ENCODE peak calls at places on chromosomes 4 and X, in eight cellular contexts. P, V, F, U, K, R, N and M are unnamed samples. For H3K4me1 and H3K9me3, the result is how much of the 10 kb centered on the place peaks cover.

GRCh38 chr4:57265831-57266582 is 155.8 kb upstream of the IGFBP7 start:
- DNase-seq in P (no peak), V (no peak), F (no peak), U (no peak), K (peak), R (no peak), N (no peak), M (no peak)

GRCh38 chr4:52693492-52693891 is 34.4 kb upstream of the USP46 start:
- DNase-seq in P (no peak), V (no peak), F (no peak), U (no peak), K (no peak), R (no peak), N (no peak), M (no peak)

GRCh38 chr4:148265627-148266026 is 176.6 kb downstream of the NR3C2 start:
- DNase-seq in P (no peak), V (no peak), F (no peak), U (no peak), K (no peak), R (no peak), N (no peak), M (no peak)

GRCh38 chrX:39158801-39159657 is 357.8 kb downstream of the MID1IP1 start:
- DNase-seq in P (no peak), V (no peak), F (no peak), U (no peak), K (no peak), R (no peak), N (no peak), M (no peak)

GRCh38 chrX:117808413-117808812 is 308.2 kb downstream of the KLHL13 start:
- DNase-seq in P (no peak), V (no peak), F (no peak), U (no peak), K (peak), R (no peak), N (no peak), M (no peak)

GRCh38 chr4:138639018-138639876 is 376.3 kb upstream of the NOCT start:
- DNase-seq in P (no peak), V (no peak), F (no peak), U (no peak), K (no peak), R (no peak), N (no peak), M (no peak)

GRCh38 chrX:116667346-116667745 is 204.6 kb upstream of the CT83 start:
- DNase-seq in P (no peak), V (no peak), F (no peak), U (no peak), K (no peak), R (no peak), N (no peak), M (no peak)

GRCh38 chrX:13094780-13095425 is 50.5 kb upstream of the FAM9C start:
- DNase-seq in P (no peak), V (no peak), F (no peak), U (no peak), K (no peak), R (no peak), N (no peak), M (no peak)

GRCh38 chr4:7014815-7015214 is 28.4 kb upstream of the TADA2B start:
- DNase-seq in P (no peak), V (no peak), F (no peak), U (no peak), K (no peak), R (no peak), N (no peak), M (no peak)

GRCh38 chr4:16686195-16686594 is 212.2 kb downstream of the LDB2 start:
- DNase-seq in P (no peak), V (no peak), F (no peak), U (no peak), K (no peak), R (no peak), N (no peak), M (no peak)

GRCh38 chrX:39759526-39760224 is 338.1 kb downstream of the BCOR start:
- DNase-seq in P (peak), V (peak), F (peak), U (no peak), K (no peak), R (no peak), N (peak), M (no peak)

GRCh38 chr4:5504486-5504885 is 203.9 kb downstream of the EVC2 start:
- DNase-seq in P (no peak), V (no peak), F (no peak), U (no peak), K (no peak), R (no peak), N (no peak), M (no peak)

GRCh38 chr4:155026715-155027114 is 181.7 kb upstream of the NPY2R start:
- DNase-seq in P (no peak), V (no peak), F (no peak), U (no peak), K (no peak), R (no peak), N (no peak), M (no peak)

GRCh38 chrX:38060331-38060878 is 54.1 kb downstream of the SYTL5 start:
- DNase-seq in P (no peak), V (no peak), F (no peak), U (no peak), K (no peak), R (no peak), N (no peak), M (no peak)

GRCh38 chr4:153467154-153467896 is 1.2 kb downstream of the TMEM131L start:
- DNase-seq in P (no peak), V (peak), F (peak), U (no peak), K (no peak), R (peak), N (peak), M (peak)

GRCh38 chr4:24137963-24138601 is 248.2 kb upstream of the PPARGC1A start:
- DNase-seq in P (no peak), V (peak), F (no peak), U (no peak), K (no peak), R (peak), N (no peak), M (no peak)

GRCh38 chr4:86846921-86847320 is 2.3 kb downstream of the SLC10A6 start:
- DNase-seq in P (no peak), V (no peak), F (no peak), U (no peak), K (no peak), R (no peak), N (no peak), M (no peak)

GRCh38 chr4:53431052-53431451 is 53.6 kb downstream of the FIP1L1 start:
- DNase-seq in P (no peak), V (no peak), F (no peak), U (no peak), K (no peak), R (no peak), N (no peak), M (no peak)

GRCh38 chrX:110212299-110212698 is 105.6 kb downstream of the AMMECR1 start:
- DNase-seq in P (no peak), V (no peak), F (no peak), U (no peak), K (no peak), R (no peak), N (no peak), M (no peak)

GRCh38 chr4:172892300-172892699 is 276.3 kb upstream of the GALNT7 start:
- DNase-seq in P (no peak), V (no peak), F (no peak), U (no peak), K (peak), R (no peak), N (no peak), M (no peak)

GRCh38 chr4:189021831-189022230 is 882.6 kb downstream of the TRIML1 start:
- DNase-seq in P (no peak), V (no peak), F (peak), U (no peak), K (no peak), R (no peak), N (peak), M (no peak)

GRCh38 chr4:112567536-112567935 is 51.6 kb upstream of the NEUROG2 start:
- DNase-seq in P (no peak), V (no peak), F (no peak), U (no peak), K (no peak), R (no peak), N (no peak), M (no peak)

GRCh38 chr4:130479020-130479419 is 1383.1 kb downstream of the C4orf33 start:
- DNase-seq in P (no peak), V (no peak), F (no peak), U (no peak), K (no peak), R (no peak), N (no peak), M (no peak)

GRCh38 chrX:129565046-129565649 is 25.1 kb downstream of the OCRL start:
- DNase-seq in P (no peak), V (peak), F (no peak), U (no peak), K (no peak), R (no peak), N (no peak), M (no peak)

GRCh38 chr4:138919094-138919936 is 96.3 kb upstream of the NOCT start:
- DNase-seq in P (peak), V (peak), F (peak), U (no peak), K (no peak), R (peak), N (peak), M (peak)

GRCh38 chr4:111773858-111774257 is 371.4 kb upstream of the FAM241A start:
- DNase-seq in P (no peak), V (no peak), F (peak), U (no peak), K (no peak), R (peak), N (no peak), M (no peak)

GRCh38 chrX:48891402-48892288 is 5.9 kb downstream of the TIMM17B start:
- DNase-seq in P (peak), V (peak), F (peak), U (peak), K (peak), R (peak), N (peak), M (peak)

GRCh38 chrX:63922221-63922620 is 137.2 kb upstream of the ARHGEF9 start:
- DNase-seq in P (no peak), V (no peak), F (no peak), U (no peak), K (no peak), R (no peak), N (no peak), M (no peak)

GRCh38 chr4:153640476-153640802 is 43.6 kb upstream of the TLR2 start:
- DNase-seq in P (no peak), V (no peak), F (no peak), U (no peak), K (no peak), R (no peak), N (no peak), M (no peak)

GRCh38 chr4:124253080-124253479 is 459.5 kb downstream of the ANKRD50 start:
- DNase-seq in P (no peak), V (no peak), F (no peak), U (no peak), K (no peak), R (no peak), N (no peak), M (no peak)

GRCh38 chr4:101349346-101350064 is 2.2 kb upstream of the PPP3CA start:
- DNase-seq in P (peak), V (peak), F (peak), U (peak), K (no peak), R (peak), N (peak), M (no peak)

GRCh38 chrX:97743014-97743413 is 859.3 kb downstream of the RPA4 start:
- DNase-seq in P (no peak), V (no peak), F (no peak), U (no peak), K (no peak), R (peak), N (no peak), M (no peak)

GRCh38 chrX:118350221-118350620 is 4.3 kb downstream of the WDR44 start:
- DNase-seq in P (no peak), V (no peak), F (no peak), U (no peak), K (no peak), R (no peak), N (no peak), M (no peak)

GRCh38 chrX:118872102-118872566 is 48.5 kb downstream of the ZCCHC12 start:
- DNase-seq in P (no peak), V (peak), F (peak), U (no peak), K (no peak), R (peak), N (no peak), M (peak)

DNA sequence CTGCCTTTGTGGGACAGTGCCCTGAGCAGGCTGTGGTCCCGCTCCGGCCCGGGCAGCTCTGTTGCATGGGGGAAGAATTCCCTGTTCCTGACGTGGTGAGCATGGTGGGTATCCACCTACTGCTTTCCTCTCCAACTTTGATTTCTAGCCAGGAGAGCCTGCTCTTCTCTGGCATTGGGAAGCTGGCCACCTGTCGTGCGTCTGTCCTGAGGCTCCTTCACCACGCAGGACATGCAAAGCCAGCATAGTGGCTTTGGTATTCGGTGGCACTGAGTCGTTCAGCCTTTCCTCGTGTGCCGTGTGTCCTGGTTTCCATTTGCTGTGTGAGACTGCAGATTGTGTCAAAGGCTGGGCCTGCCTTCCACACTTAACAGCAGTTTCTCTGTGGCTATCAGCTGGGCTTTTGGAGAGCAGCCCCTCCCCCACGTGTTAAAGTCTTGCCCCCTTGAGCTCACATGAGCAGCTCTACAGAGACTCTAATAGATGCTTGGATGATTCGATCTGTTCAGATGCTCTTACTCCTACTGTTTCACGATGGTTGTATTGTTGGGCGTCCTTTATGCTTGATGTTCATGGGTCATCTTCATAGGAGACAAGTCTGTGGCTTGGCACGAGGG is 46.4 kb upstream of the CLCN4 start:
- DNase-seq in P (no peak), V (no peak), F (no peak), U (no peak), K (no peak), R (no peak), N (no peak), M (no peak)
- H3K4me1 ChIP-seq in P (under half), V (half or more), F (under half), U (under half), K (under half), R (under half), N (under half), M (under half)

DNA sequence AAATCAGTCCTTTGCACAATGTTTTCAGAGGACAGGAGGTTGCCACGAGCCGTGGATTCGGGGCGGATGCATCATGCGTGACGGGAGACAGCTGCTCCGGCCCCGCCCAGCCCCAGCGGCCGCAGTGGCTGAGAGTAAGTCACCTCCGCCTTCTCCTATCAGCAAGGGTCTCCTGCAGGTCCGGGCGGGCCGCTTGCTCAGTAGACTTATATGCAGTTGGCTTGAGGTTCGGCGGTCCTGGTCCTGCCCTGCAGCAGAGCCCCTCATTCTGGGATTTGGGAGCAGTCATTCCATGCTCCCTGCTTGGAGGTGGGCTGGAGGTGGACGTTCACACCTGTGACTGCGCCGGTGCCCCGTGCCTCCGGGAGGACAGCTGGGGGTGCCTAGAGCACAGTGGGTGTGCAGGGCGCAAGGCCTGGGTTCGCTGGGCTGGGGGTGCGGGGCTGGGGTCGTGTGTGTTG is 86.3 kb upstream of the ADRA2C start:
- DNase-seq in P (no peak), V (no peak), F (peak), U (peak), K (no peak), R (no peak), N (no peak), M (no peak)
- H3K9me3 ChIP-seq in P (under half), V (under half), F (under half), U (under half), K (under half), R (under half), N (under half), M (under half)

GRCh38 chr4:152290522-152290921 is 245.4 kb downstream of the FBXW7 start:
- DNase-seq in P (no peak), V (no peak), F (no peak), U (no peak), K (no peak), R (no peak), N (no peak), M (no peak)
- TF ChIP-seq POLR2A in P (no peak), V (no peak), F (no peak), U (no peak), K (no peak), R (no peak), N (no peak), M (no peak)

GRCh38 chr4:1756079-1756478 is 34.8 kb downstream of the TACC3 start:
- DNase-seq in P (no peak), V (no peak), F (no peak), U (no peak), K (no peak), R (no peak), N (no peak), M (no peak)

GRCh38 chr4:1753692-1754311 is 32.5 kb downstream of the TACC3 start:
- DNase-seq in P (no peak), V (peak), F (no peak), U (no peak), K (no peak), R (no peak), N (no peak), M (no peak)

GRCh38 chr4:1756893-1757779 is 35.8 kb downstream of the TACC3 start:
- DNase-seq in P (no peak), V (no peak), F (no peak), U (no peak), K (no peak), R (no peak), N (no peak), M (no peak)

GRCh38 chr4:1754336-1754735 is 33.0 kb downstream of the TACC3 start:
- DNase-seq in P (no peak), V (no peak), F (no peak), U (no peak), K (no peak), R (no peak), N (no peak), M (no peak)

GRCh38 chr4:1755297-1755696 is 34.0 kb downstream of the TACC3 start:
- DNase-seq in P (no peak), V (no peak), F (no peak), U (no peak), K (no peak), R (no peak), N (no peak), M (no peak)
- H3K4me1 ChIP-seq in P (under half), V (under half), F (under half), U (half or more), K (under half), R (under half), N (under half), M (under half)

GRCh38 chr4:109319684-109320083 is 17.2 kb upstream of the COL25A1 start:
- DNase-seq in P (no peak), V (no peak), F (no peak), U (no peak), K (no peak), R (no peak), N (no peak), M (no peak)

GRCh38 chr4:109325698-109326097 is 23.2 kb upstream of the COL25A1 start:
- DNase-seq in P (no peak), V (no peak), F (no peak), U (no peak), K (no peak), R (no peak), N (no peak), M (no peak)

GRCh38 chr4:109323348-109323747 is 20.9 kb upstream of the COL25A1 start:
- DNase-seq in P (no peak), V (no peak), F (no peak), U (no peak), K (no peak), R (no peak), N (no peak), M (no peak)

GRCh38 chr4:109319156-109319555 is 16.7 kb upstream of the COL25A1 start:
- DNase-seq in P (no peak), V (no peak), F (no peak), U (no peak), K (no peak), R (no peak), N (no peak), M (no peak)

DNA sequence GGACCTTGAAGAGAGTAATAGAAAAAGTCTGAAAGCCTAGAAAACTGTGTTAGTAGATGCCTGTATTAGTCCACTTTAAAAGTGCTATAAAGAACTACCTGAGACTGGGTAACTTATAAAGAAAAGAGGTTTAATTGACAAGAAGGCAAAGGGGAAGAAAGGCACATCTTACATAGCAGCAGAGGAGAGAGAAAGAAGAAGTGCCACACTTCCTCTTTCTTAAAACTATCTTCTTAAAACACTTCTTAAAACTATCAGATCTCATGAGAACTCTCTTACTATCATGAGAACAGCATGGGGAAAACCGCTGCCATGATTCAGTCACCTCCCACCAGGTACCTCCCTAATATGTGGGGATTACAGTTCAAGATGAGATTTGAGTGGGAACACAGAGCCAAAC is 18.8 kb upstream of the COL25A1 start:
- DNase-seq in P (no peak), V (no peak), F (no peak), U (no peak), K (no peak), R (no peak), N (no peak), M (no peak)
- H3K9me3 ChIP-seq in P (half or more), V (under half), F (under half), U (under half), K (under half), R (under half), N (under half), M (under half)

DNA sequence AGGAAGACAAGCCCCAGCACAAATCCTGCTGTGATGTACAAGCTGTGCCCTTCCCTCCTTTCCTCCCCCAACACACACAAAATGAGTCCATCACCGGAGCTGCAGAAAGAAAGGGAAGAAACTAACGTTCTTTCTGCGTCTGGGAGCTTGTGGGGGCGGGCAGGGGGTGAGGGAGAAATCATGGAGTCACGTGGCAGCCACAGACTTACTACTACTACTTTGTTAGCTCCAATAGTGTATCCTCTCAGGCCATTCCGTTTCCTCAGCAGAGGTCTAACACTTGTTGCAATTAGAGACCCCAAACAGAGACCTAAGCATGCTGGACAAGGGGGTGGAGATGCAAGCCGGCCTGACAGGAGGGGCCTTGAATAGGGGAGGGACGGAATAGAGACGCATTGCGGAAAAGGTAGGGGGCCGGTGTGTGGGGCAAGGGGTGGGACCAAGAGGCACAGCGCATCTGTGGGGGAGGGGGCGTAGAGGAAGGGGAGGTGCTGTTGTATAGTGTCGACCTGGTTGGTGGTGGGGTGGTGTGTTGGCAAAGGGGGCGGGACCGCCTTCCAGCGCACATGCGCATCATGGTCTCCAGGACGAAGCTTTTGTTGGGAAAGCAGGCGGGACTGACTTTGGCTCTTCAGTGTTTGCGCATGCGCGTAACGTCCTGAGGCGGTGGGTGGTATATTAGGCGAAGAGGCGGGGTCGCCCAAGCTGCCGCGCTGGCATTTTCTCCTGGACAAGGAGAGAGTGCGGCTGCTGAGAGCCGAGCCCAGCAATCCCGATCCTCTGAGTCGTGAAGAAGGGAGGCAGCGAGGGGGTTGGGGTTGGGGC is at the start of gene MAGED1:
- DNase-seq in P (peak), V (peak), F (peak), U (peak), K (peak), R (peak), N (peak), M (peak)
- TF ChIP-seq POLR2A in P (peak), V (no peak), F (peak), U (no peak), K (peak), R (peak), N (peak), M (peak)

GRCh38 chr4:169188204-169188603 is 82.6 kb downstream of the SH3RF1 start:
- DNase-seq in P (no peak), V (no peak), F (no peak), U (no peak), K (no peak), R (no peak), N (no peak), M (no peak)
- H3K4me1 ChIP-seq in P (under half), V (half or more), F (under half), U (under half), K (under half), R (under half), N (under half), M (under half)